ENCODE peak calls at places on chromosomes 5 and 9, in six cellular contexts. R, P, I, O, E and G are unnamed samples.

GRCh38 chr5:24141046-24141445 is 503.7 kb downstream of the CDH10 start:
- DNase-seq in R (no peak), P (no peak), I (no peak), O (no peak), E (no peak), G (no peak)

GRCh38 chr9:30670805-30671562 is 1713.5 kb upstream of the ACO1 start:
- DNase-seq in R (no peak), P (no peak), I (no peak), O (no peak), E (no peak), G (no peak)

GRCh38 chr5:133415506-133415905 is 196.8 kb downstream of the FSTL4 start:
- DNase-seq in R (no peak), P (no peak), I (no peak), O (no peak), E (no peak), G (no peak)

GRCh38 chr5:69485471-69485870 is 7.1 kb upstream of the OCLN start:
- DNase-seq in R (no peak), P (no peak), I (no peak), O (no peak), E (no peak), G (no peak)

GRCh38 chr5:126043684-126044083 is 379.5 kb upstream of the GRAMD2B start:
- DNase-seq in R (no peak), P (no peak), I (no peak), O (no peak), E (no peak), G (no peak)

GRCh38 chr5:137215261-137215660 is 283.9 kb downstream of the SPOCK1 start:
- DNase-seq in R (no peak), P (no peak), I (no peak), O (no peak), E (no peak), G (no peak)

GRCh38 chr9:95087659-95088242 is 229.8 kb downstream of the FANCC start:
- DNase-seq in R (no peak), P (no peak), I (no peak), O (peak), E (no peak), G (no peak)

GRCh38 chr9:87497604-87498045 is at the start of gene DAPK1:
- DNase-seq in R (peak), P (peak), I (no peak), O (peak), E (no peak), G (peak)

GRCh38 chr5:73673161-73673591 is 47.2 kb downstream of the ARHGEF28 start:
- DNase-seq in R (peak), P (no peak), I (no peak), O (peak), E (no peak), G (no peak)

GRCh38 chr9:123373941-123374340 is 17.9 kb downstream of the CRB2 start:
- DNase-seq in R (no peak), P (no peak), I (no peak), O (peak), E (no peak), G (no peak)

GRCh38 chr9:28234899-28235277 is 661.6 kb upstream of the C9orf72 start:
- DNase-seq in R (no peak), P (no peak), I (peak), O (no peak), E (no peak), G (no peak)

GRCh38 chr5:63128018-63128417 is 549.4 kb downstream of the LRRC70 start:
- DNase-seq in R (no peak), P (no peak), I (no peak), O (no peak), E (no peak), G (no peak)

GRCh38 chr9:27371382-27371781 is 74.4 kb upstream of the EQTN start:
- DNase-seq in R (no peak), P (no peak), I (no peak), O (peak), E (no peak), G (no peak)

GRCh38 chr9:3331801-3332200 is 194.0 kb downstream of the RFX3 start:
- DNase-seq in R (peak), P (no peak), I (no peak), O (peak), E (no peak), G (no peak)

GRCh38 chr9:127163409-127163808 is 41.0 kb upstream of the ANGPTL2 start:
- DNase-seq in R (peak), P (no peak), I (no peak), O (no peak), E (peak), G (no peak)

GRCh38 chr9:126146254-126147145 is 180.1 kb upstream of the MVB12B start:
- DNase-seq in R (peak), P (peak), I (peak), O (peak), E (peak), G (peak)

GRCh38 chr5:166695311-166695710 is 1596.1 kb upstream of the WWC1 start:
- DNase-seq in R (no peak), P (no peak), I (no peak), O (no peak), E (no peak), G (no peak)

GRCh38 chr9:99059074-99059894 is 45.6 kb upstream of the TGFBR1 start:
- DNase-seq in R (no peak), P (peak), I (no peak), O (peak), E (peak), G (peak)

DNA sequence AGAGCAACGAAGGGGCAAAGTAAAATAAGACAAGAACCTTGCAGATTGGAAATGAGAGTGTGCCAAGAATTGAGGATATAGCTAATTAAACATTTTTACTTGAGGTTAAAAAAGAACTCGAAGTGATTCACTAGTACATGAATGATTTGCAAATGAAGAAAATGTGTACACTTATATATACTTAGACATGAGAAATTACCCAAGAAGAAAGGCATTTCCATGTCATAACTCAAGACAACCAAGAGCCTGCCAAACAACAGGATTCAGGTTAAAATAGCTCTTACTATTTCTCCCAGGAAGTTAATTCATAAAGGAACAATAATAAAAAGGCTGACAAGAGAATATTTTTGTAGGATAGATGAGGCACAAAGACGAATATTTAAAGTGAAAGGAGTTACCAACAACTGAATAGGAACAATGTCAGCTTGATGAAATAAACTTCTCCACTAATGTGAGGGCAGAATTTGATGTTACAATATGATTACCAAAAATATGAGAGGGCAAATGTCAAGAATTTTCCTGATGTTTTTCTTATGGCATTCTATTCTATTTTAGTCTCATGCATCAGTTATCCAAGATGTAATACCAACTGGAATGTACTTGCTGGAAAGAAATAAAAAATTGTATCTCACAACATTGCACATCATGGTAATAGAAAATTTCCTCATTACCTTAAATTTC is 18.9 kb upstream of the NPR3 start:
- DNase-seq in R (no peak), P (no peak), I (no peak), O (no peak), E (no peak), G (no peak)
- TF ChIP-seq POLR2AphosphoS5 in R (no peak), P (no peak), I (no peak), O (no peak), E (no peak), G (no peak)

GRCh38 chr9:32395483-32396216 is 11.2 kb downstream of the ACO1 start:
- DNase-seq in R (no peak), P (no peak), I (no peak), O (no peak), E (no peak), G (no peak)
- TF ChIP-seq POLR2A in R (no peak), P (no peak), I (no peak), O (no peak), E (no peak), G (no peak)

DNA sequence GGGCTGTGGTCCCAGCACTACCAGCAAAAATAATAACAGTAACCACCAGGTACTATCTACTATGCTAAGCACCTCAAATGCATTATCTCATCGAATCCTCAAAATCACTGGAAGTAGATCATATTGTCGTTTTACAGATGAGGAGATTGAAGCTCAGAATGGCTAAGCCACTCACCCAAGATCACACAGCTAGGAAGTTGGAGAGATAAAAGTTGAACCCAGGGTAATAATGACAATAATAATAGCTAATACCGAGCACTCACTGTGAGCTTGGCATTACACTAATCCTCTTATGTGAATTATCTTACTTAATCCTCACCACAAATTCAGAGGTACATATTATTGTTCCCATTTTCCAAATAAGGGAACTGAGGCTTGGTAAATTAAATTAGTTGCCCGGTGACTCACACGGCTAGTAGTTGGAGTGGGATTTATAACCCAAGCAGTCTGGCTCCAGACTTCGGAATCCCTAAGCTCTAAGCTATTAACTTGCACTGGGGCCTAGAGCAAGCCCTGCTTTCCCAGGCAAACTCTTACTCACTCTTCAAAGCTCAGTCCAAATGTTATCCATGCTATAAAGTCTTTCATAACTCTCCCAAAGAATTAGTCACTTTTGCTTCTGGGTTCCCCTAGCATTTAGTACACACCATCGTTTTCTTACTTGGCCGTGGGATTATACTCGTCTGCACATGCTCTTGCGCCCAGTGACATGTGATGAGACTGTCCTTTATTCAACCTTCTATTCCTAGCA is 3.8 kb downstream of the ARSI start:
- DNase-seq in R (no peak), P (no peak), I (no peak), O (no peak), E (no peak), G (no peak)
- TF ChIP-seq TAF1 in R (no peak), P (no peak), I (no peak), O (no peak), E (no peak), G (no peak)

DNA sequence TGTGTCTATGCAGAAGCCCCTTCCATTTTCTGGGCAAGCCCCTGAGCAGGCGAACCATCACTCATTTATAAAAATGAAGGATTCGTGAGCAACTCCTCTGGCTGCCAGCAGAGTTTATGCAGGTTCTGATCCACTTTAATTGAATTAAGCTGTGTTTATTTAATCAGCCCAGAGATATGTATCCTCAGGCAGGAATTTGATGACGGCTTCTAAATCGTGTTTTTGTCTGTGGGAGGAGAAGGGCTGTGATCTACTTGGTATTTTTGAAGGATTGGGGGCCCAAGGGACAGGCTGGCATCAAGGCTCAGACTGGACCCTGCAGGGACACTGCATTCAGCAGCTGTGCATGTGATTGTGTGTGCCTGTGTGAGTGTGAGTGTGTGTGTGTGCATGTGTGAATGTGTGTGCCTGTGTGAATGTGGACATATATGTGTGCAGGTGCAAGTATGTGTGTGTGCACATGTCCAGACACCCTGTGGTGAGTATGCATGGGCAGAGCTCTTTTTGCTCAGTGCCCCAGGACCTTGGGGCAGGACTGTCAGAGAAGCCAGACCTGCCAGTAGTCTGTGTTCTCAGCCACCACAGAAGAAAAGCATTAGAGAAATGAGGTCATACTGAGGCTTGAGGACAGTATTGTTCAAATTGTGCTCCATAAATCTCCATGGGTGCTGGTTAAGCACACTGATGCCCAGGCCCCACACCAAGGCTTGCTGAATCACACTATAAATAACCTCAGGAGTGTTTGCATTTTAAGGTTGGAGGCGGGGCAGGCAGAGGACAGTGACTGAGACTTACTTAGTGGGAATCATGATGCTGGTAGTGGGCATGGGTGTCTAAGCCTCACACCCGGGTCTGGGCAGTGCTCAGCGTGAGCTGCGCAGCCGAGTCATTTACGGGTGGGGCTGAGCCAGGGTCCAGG is 164.0 kb downstream of the CARTPT start:
- DNase-seq in R (no peak), P (no peak), I (no peak), O (no peak), E (no peak), G (no peak)
- TF ChIP-seq POLR2AphosphoS5 in R (no peak), P (no peak), I (no peak), O (no peak), E (no peak), G (no peak)

DNA sequence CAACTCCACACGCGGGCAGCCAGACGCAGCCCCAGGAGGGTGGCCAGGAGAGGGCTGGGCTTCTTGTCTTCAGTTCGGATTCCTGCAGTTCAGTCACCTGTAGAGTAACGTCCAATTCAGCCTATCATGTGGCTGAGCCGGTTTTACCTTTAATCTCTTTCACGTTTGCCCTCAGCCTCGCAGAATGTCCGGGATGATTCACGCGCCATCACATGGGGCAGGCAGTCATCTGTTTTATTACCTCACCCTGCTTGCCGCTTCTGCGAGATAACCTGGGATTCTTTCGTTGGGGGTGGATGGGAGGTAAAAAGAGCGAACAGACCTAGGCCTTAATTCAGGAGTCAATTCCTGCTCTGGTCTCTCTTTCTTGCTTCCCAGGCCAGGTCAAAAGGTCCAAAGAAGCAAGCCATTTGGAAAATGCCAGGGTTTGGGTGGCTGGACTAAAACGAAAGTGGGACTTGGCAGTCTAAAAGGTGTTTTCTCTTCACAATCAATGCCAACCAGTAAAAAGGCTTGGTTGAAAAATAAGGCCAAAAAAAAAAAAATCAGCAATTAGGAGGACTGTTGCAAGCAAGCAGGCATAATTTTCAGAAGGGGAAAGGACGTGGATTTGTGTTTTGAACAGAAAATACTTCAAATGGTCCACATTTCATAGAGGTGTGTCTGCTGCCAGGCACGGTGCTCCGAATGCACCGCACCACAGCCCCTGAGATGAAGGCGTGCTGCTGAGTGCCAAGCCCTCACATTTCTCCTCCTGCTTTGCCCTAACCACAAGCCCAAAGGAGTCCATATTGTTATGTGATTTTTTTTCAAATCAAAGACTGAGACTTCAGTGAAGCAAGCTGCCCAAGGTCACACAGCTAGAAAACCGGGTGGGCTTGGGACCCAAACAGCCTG is 2.8 kb upstream of the WWC1 start:
- DNase-seq in R (peak), P (no peak), I (no peak), O (no peak), E (no peak), G (no peak)
- TF ChIP-seq POLR2A in R (no peak), P (no peak), I (no peak), O (no peak), E (no peak), G (no peak)

DNA sequence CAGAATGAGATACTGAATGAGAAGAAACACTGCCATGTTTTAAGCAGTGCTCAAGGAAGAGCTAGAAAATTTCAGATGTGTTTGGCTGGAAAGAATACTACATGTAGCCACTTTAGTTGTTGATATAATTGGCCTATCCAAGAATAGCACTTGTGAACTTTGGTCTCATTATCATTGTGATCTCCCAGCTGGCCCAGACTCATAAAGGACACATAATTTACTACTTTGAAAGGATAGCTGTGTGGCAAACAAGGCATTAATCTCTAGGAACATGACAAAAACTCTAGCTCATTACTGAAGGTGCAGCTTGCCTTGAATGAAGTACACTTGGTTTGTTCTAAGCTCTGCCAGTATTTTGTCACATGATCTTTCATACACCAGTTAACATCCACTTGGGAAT is 356.3 kb downstream of the CSNK1G3 start:
- DNase-seq in R (no peak), P (no peak), I (no peak), O (no peak), E (no peak), G (no peak)
- TF ChIP-seq TAF1 in R (no peak), P (no peak), I (no peak), O (no peak), E (no peak), G (no peak)

GRCh38 chr5:136094913-136095641 is 37.6 kb upstream of the SMAD5 start:
- DNase-seq in R (no peak), P (no peak), I (no peak), O (no peak), E (no peak), G (no peak)

GRCh38 chr5:136099870-136100269 is 32.8 kb upstream of the SMAD5 start:
- DNase-seq in R (no peak), P (no peak), I (no peak), O (no peak), E (no peak), G (no peak)

GRCh38 chr5:136101884-136102283 is 30.8 kb upstream of the SMAD5 start:
- DNase-seq in R (no peak), P (no peak), I (no peak), O (no peak), E (no peak), G (no peak)

GRCh38 chr5:136094189-136094912 is 38.3 kb upstream of the SMAD5 start:
- DNase-seq in R (peak), P (no peak), I (no peak), O (no peak), E (no peak), G (no peak)

DNA sequence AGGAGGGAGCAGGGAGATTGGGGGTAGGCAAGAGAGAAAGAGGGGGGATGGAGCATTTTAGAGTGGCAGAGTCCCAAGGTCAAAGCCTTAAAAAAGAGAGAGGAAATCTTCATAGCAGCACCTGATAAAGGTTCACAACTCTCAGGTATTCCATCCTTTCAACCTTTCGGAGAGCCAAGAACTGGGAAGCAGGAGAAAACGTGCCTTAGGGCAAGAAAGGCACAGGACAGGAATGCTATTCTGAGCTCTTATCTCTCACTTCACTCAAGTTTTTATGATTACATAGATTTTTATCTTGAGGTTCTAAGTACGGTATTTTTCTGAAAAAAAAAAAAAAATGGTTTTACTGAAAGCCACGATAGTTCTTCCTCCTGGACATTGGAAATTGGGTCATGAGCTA is 34.5 kb upstream of the SMAD5 start:
- DNase-seq in R (no peak), P (no peak), I (no peak), O (no peak), E (no peak), G (no peak)
- TF ChIP-seq POLR2AphosphoS5 in R (no peak), P (no peak), I (no peak), O (no peak), E (no peak), G (no peak)

GRCh38 chr9:19048966-19049871 is at the start of gene RRAGA:
- DNase-seq in R (peak), P (peak), I (peak), O (peak), E (peak), G (peak)
- TF ChIP-seq POLR2A in R (peak), P (peak), I (peak), O (peak), E (peak), G (peak)